ENCODE peak calls at places on chromosome 1, in six cellular contexts. One of them, this sample, is unnamed.

GRCh38 chr1:194568610-194569009 is 1382.2 kb upstream of the B3GALT2 start:
- DNase-seq in fibroblast of villous mesenchyme: no peak
- DNase-seq in BE2C: no peak
- DNase-seq in fibroblast of mammary gland: no peak
- DNase-seq in GM12865: no peak
- DNase-seq in mammary epithelial cell: no peak
- DNase-seq in this sample: no peak

GRCh38 chr1:211735208-211736170 is 60.1 kb upstream of the NEK2 start:
- DNase-seq in fibroblast of villous mesenchyme: peak
- DNase-seq in BE2C: peak
- DNase-seq in fibroblast of mammary gland: peak
- DNase-seq in GM12865: no peak
- DNase-seq in mammary epithelial cell: peak
- DNase-seq in this sample: peak

GRCh38 chr1:243667133-243667532 is 182.9 kb downstream of the AKT3 start:
- DNase-seq in fibroblast of villous mesenchyme: no peak
- DNase-seq in BE2C: no peak
- DNase-seq in fibroblast of mammary gland: no peak
- DNase-seq in GM12865: no peak
- DNase-seq in mammary epithelial cell: no peak
- DNase-seq in this sample: no peak

GRCh38 chr1:203544485-203544884 is 50.5 kb downstream of the OPTC start:
- DNase-seq in fibroblast of villous mesenchyme: peak
- DNase-seq in BE2C: no peak
- DNase-seq in fibroblast of mammary gland: no peak
- DNase-seq in GM12865: no peak
- DNase-seq in mammary epithelial cell: no peak
- DNase-seq in this sample: no peak

GRCh38 chr1:205783904-205784303 is 8.6 kb upstream of the RAB29 start:
- DNase-seq in fibroblast of villous mesenchyme: no peak
- DNase-seq in BE2C: no peak
- DNase-seq in fibroblast of mammary gland: peak
- DNase-seq in GM12865: no peak
- DNase-seq in mammary epithelial cell: no peak
- DNase-seq in this sample: peak

GRCh38 chr1:221366495-221367095 is 375.3 kb downstream of the DUSP10 start:
- DNase-seq in fibroblast of villous mesenchyme: peak
- DNase-seq in BE2C: no peak
- DNase-seq in fibroblast of mammary gland: no peak
- DNase-seq in GM12865: no peak
- DNase-seq in mammary epithelial cell: no peak
- DNase-seq in this sample: no peak

GRCh38 chr1:93448983-93449805 is 1.3 kb downstream of the FNBP1L start:
- DNase-seq in fibroblast of villous mesenchyme: peak
- DNase-seq in BE2C: no peak
- DNase-seq in fibroblast of mammary gland: peak
- DNase-seq in GM12865: no peak
- DNase-seq in mammary epithelial cell: peak
- DNase-seq in this sample: peak

GRCh38 chr1:171741872-171742576 is at the start of gene VAMP4:
- DNase-seq in fibroblast of villous mesenchyme: peak
- DNase-seq in BE2C: peak
- DNase-seq in fibroblast of mammary gland: peak
- DNase-seq in GM12865: peak
- DNase-seq in mammary epithelial cell: peak
- DNase-seq in this sample: peak

GRCh38 chr1:25082216-25082899 is 149.9 kb downstream of the SYF2 start:
- DNase-seq in fibroblast of villous mesenchyme: no peak
- DNase-seq in BE2C: no peak
- DNase-seq in fibroblast of mammary gland: no peak
- DNase-seq in GM12865: no peak
- DNase-seq in mammary epithelial cell: no peak
- DNase-seq in this sample: no peak

GRCh38 chr1:54805466-54805865 is 4.3 kb upstream of the TTC22 start:
- DNase-seq in fibroblast of villous mesenchyme: no peak
- DNase-seq in BE2C: no peak
- DNase-seq in fibroblast of mammary gland: no peak
- DNase-seq in GM12865: no peak
- DNase-seq in mammary epithelial cell: no peak
- DNase-seq in this sample: no peak

GRCh38 chr1:226063362-226064167 is 1.0 kb downstream of the H3-3A start:
- DNase-seq in fibroblast of villous mesenchyme: peak
- DNase-seq in BE2C: peak
- DNase-seq in fibroblast of mammary gland: peak
- DNase-seq in GM12865: no peak
- DNase-seq in mammary epithelial cell: peak
- DNase-seq in this sample: peak

GRCh38 chr1:8567146-8567545 is 249.2 kb downstream of the SLC45A1 start:
- DNase-seq in fibroblast of villous mesenchyme: peak
- DNase-seq in BE2C: no peak
- DNase-seq in fibroblast of mammary gland: peak
- DNase-seq in GM12865: no peak
- DNase-seq in mammary epithelial cell: no peak
- DNase-seq in this sample: no peak

GRCh38 chr1:51420867-51421627 is 90.7 kb upstream of the TTC39A start:
- DNase-seq in fibroblast of villous mesenchyme: no peak
- DNase-seq in BE2C: no peak
- DNase-seq in fibroblast of mammary gland: no peak
- DNase-seq in GM12865: no peak
- DNase-seq in mammary epithelial cell: no peak
- DNase-seq in this sample: no peak

GRCh38 chr1:51425273-51425672 is 93.8 kb downstream of the EPS15 start:
- DNase-seq in fibroblast of villous mesenchyme: no peak
- DNase-seq in BE2C: no peak
- DNase-seq in fibroblast of mammary gland: no peak
- DNase-seq in GM12865: no peak
- DNase-seq in mammary epithelial cell: no peak
- DNase-seq in this sample: no peak

GRCh38 chr1:51423098-51423821 is 92.9 kb upstream of the TTC39A start:
- DNase-seq in fibroblast of villous mesenchyme: peak
- DNase-seq in BE2C: no peak
- DNase-seq in fibroblast of mammary gland: peak
- DNase-seq in GM12865: no peak
- DNase-seq in mammary epithelial cell: peak
- DNase-seq in this sample: peak

GRCh38 chr1:51422367-51423097 is 92.2 kb upstream of the TTC39A start:
- DNase-seq in fibroblast of villous mesenchyme: no peak
- DNase-seq in BE2C: no peak
- DNase-seq in fibroblast of mammary gland: no peak
- DNase-seq in GM12865: no peak
- DNase-seq in mammary epithelial cell: no peak
- DNase-seq in this sample: no peak

DNA sequence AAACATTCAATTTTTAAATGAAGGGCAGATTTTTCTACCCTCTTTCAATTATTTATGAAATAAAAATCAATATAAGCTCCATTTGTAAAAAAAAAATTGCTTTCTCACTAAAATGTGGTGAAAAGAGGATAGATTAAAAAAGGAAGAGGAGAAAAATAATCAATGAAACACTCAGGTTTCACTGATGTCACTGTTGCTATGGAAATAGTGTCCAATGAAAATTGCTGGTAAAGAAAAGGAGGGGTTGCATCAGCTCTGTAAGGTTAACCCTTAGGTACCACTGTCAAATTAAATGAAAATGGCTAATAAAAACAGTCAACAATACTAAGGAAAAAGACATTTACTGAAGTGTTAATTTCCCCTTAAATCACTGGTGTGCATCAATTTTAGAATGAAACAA is 91.6 kb upstream of the TTC39A start:
- DNase-seq in fibroblast of villous mesenchyme: peak
- DNase-seq in BE2C: no peak
- DNase-seq in fibroblast of mammary gland: peak
- DNase-seq in GM12865: peak
- DNase-seq in mammary epithelial cell: peak
- DNase-seq in this sample: peak
- H3K4me3 ChIP-seq in fibroblast of villous mesenchyme: peak
- H3K4me3 ChIP-seq in BE2C: peak
- H3K4me3 ChIP-seq in fibroblast of mammary gland: no peak
- H3K4me3 ChIP-seq in GM12865: no peak
- H3K4me3 ChIP-seq in mammary epithelial cell: no peak
- H3K4me3 ChIP-seq in this sample: peak

DNA sequence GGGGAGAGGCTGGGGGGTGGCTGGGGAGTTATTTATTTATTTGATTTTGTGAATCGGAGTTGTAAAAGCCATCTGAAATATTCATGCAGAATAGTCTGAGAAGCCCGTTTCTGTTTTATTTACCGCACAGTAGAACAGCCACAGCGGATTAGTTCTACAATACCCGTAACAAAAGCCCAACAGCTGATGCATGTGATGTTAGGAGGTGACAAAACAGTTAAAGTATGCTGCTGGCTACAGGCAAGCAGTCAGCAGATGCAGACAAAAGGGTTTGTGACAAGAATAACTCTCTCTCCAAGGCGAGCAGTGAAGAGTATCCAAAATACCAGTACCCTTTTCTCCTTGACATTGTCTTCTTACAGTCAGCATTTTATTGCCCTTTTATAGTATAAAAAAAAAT is 42.0 kb downstream of the PROX1 start:
- DNase-seq in fibroblast of villous mesenchyme: no peak
- DNase-seq in BE2C: no peak
- DNase-seq in fibroblast of mammary gland: no peak
- DNase-seq in GM12865: no peak
- DNase-seq in mammary epithelial cell: no peak
- DNase-seq in this sample: peak
- H3K4me3 ChIP-seq in fibroblast of villous mesenchyme: no peak
- H3K4me3 ChIP-seq in BE2C: no peak
- H3K4me3 ChIP-seq in fibroblast of mammary gland: no peak
- H3K4me3 ChIP-seq in GM12865: no peak
- H3K4me3 ChIP-seq in mammary epithelial cell: no peak
- H3K4me3 ChIP-seq in this sample: no peak

GRCh38 chr1:35886606-35887431 is 3.8 kb downstream of the AGO1 start:
- DNase-seq in fibroblast of villous mesenchyme: no peak
- DNase-seq in BE2C: peak
- DNase-seq in fibroblast of mammary gland: no peak
- DNase-seq in GM12865: peak
- DNase-seq in mammary epithelial cell: no peak
- DNase-seq in this sample: peak
- H3K4me3 ChIP-seq in fibroblast of villous mesenchyme: no peak
- H3K4me3 ChIP-seq in BE2C: no peak
- H3K4me3 ChIP-seq in fibroblast of mammary gland: no peak
- H3K4me3 ChIP-seq in GM12865: no peak
- H3K4me3 ChIP-seq in mammary epithelial cell: no peak
- H3K4me3 ChIP-seq in this sample: no peak

GRCh38 chr1:151132676-151133338 is 13.6 kb downstream of the SEMA6C start:
- DNase-seq in fibroblast of villous mesenchyme: no peak
- DNase-seq in BE2C: no peak
- DNase-seq in fibroblast of mammary gland: no peak
- DNase-seq in GM12865: no peak
- DNase-seq in mammary epithelial cell: no peak
- DNase-seq in this sample: no peak

GRCh38 chr1:151133339-151133761 is 13.1 kb downstream of the SEMA6C start:
- DNase-seq in fibroblast of villous mesenchyme: no peak
- DNase-seq in BE2C: no peak
- DNase-seq in fibroblast of mammary gland: peak
- DNase-seq in GM12865: no peak
- DNase-seq in mammary epithelial cell: no peak
- DNase-seq in this sample: no peak

GRCh38 chr1:151131832-151132675 is 14.4 kb downstream of the SEMA6C start:
- DNase-seq in fibroblast of villous mesenchyme: peak
- DNase-seq in BE2C: no peak
- DNase-seq in fibroblast of mammary gland: peak
- DNase-seq in GM12865: no peak
- DNase-seq in mammary epithelial cell: no peak
- DNase-seq in this sample: peak

GRCh38 chr1:151128800-151129199 is 17.6 kb downstream of the SEMA6C start:
- DNase-seq in fibroblast of villous mesenchyme: no peak
- DNase-seq in BE2C: no peak
- DNase-seq in fibroblast of mammary gland: no peak
- DNase-seq in GM12865: no peak
- DNase-seq in mammary epithelial cell: no peak
- DNase-seq in this sample: no peak

DNA sequence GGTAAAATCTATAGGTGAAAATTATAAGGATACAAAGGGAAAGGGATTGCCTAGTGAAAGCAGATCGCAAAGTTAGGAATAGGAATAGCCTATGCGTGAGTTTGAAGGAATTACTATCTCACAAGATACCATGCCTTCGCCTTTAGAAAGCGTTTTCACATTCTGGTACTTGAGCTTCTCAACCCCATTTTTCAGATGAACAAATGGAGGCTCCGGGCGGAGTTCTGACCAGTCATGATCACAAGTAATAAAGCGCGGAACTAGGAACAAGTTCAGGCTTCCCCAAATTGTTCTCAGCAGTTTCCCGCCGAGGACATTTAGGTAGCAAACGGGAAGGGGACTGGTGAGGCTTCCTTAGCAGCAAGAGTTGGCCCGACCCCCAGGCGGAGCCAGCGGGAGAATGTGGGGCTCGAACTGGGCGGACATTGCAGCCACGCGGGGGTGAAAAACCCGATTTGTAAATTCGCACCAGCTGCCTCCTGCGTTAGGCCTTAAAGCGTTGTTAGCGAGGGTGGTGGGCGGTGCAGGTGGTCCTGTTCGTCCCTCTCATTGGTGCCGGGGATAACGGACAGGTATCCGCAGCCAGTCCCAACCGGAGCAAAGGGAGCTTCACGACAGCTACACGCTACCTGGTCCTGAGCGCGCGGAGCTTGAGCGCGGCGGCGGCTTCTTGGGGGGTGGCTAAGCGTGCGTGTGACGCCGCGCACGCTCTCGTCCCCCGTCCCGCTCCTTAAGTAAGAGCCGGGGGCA is 15.4 kb downstream of the SEMA6C start:
- DNase-seq in fibroblast of villous mesenchyme: peak
- DNase-seq in BE2C: no peak
- DNase-seq in fibroblast of mammary gland: peak
- DNase-seq in GM12865: peak
- DNase-seq in mammary epithelial cell: peak
- DNase-seq in this sample: peak
- H3K4me3 ChIP-seq in fibroblast of villous mesenchyme: peak
- H3K4me3 ChIP-seq in BE2C: no peak
- H3K4me3 ChIP-seq in fibroblast of mammary gland: peak
- H3K4me3 ChIP-seq in GM12865: peak
- H3K4me3 ChIP-seq in mammary epithelial cell: no peak
- H3K4me3 ChIP-seq in this sample: peak

DNA sequence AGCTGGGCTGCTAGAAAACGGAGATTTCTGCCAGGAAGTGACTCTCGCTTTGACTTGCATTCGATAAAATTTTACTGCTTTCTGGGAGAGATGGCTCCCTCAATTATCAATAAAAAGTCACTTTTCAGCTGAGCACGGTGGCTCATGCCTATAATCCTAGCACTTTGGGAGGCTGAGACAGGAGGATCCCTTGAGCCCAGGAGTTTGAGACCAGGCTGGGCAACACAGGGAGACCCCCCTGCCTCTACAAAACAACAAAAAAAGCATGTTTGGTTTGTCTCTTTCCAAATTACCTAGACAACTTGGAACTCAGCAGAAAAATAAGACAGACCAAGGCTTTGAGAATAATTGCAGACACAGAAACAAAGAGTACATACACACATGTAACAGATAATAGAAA is 12.9 kb upstream of the ENSA start:
- DNase-seq in fibroblast of villous mesenchyme: no peak
- DNase-seq in BE2C: no peak
- DNase-seq in fibroblast of mammary gland: no peak
- DNase-seq in GM12865: no peak
- DNase-seq in mammary epithelial cell: no peak
- DNase-seq in this sample: no peak
- H3K4me3 ChIP-seq in fibroblast of villous mesenchyme: no peak
- H3K4me3 ChIP-seq in BE2C: no peak
- H3K4me3 ChIP-seq in fibroblast of mammary gland: no peak
- H3K4me3 ChIP-seq in GM12865: no peak
- H3K4me3 ChIP-seq in mammary epithelial cell: no peak
- H3K4me3 ChIP-seq in this sample: no peak

GRCh38 chr1:157994704-157995540 is 1.5 kb downstream of the KIRREL1 start:
- DNase-seq in fibroblast of villous mesenchyme: no peak
- DNase-seq in BE2C: no peak
- DNase-seq in fibroblast of mammary gland: peak
- DNase-seq in GM12865: no peak
- DNase-seq in mammary epithelial cell: peak
- DNase-seq in this sample: no peak
- H3K4me3 ChIP-seq in fibroblast of villous mesenchyme: peak
- H3K4me3 ChIP-seq in BE2C: no peak
- H3K4me3 ChIP-seq in fibroblast of mammary gland: peak
- H3K4me3 ChIP-seq in GM12865: no peak
- H3K4me3 ChIP-seq in mammary epithelial cell: peak
- H3K4me3 ChIP-seq in this sample: peak